ENCODE peak calls at places on chromosomes 1 and 21, in five cellular contexts. Q is AG10803; J is globus pallidus; U is fibroblast of mammary gland; T is stimulated activated CD4-positive, alpha-beta T cell treated with anti-CD3 and anti-CD28 coated beads, Interleukin-1b, Interleukin-23, amount 100 ng/mL, for 24 hours. X is an unnamed sample.

GRCh38 chr1:169108897-169109560 is 2.5 kb downstream of the ATP1B1 start:
- DNase-seq in U (no peak), T (no peak), J (peak), Q (no peak), X (peak)

GRCh38 chr1:228977307-228977706 is 242.0 kb downstream of the RHOU start:
- DNase-seq in Q (no peak), T (no peak), U (no peak), J (no peak), X (no peak)

GRCh38 chr1:28591708-28592313 is at the start of gene RAB42:
- DNase-seq in T (no peak), U (peak), J (no peak), Q (peak), X (no peak)

GRCh38 chr1:33331444-33332356 is 10.8 kb upstream of the A3GALT2 start:
- DNase-seq in U (peak), J (no peak), T (no peak), Q (peak), X (no peak)

GRCh38 chr1:85149805-85150204 is 51.0 kb downstream of the SYDE2 start:
- DNase-seq in U (no peak), J (no peak), Q (no peak), T (no peak), X (no peak)

GRCh38 chr1:74470936-74471335 is 41.5 kb downstream of the LRRC53 start:
- DNase-seq in T (no peak), Q (no peak), J (no peak), U (peak), X (no peak)

GRCh38 chr1:38392866-38393265 is 346.3 kb upstream of the POU3F1 start:
- DNase-seq in T (no peak), U (no peak), J (no peak), Q (no peak), X (no peak)

GRCh38 chr1:8047686-8048522 is 21.8 kb upstream of the ERRFI1 start:
- DNase-seq in T (no peak), U (peak), J (no peak), Q (peak), X (no peak)

GRCh38 chr1:104671684-104672353 is 922.1 kb downstream of the AMY1C start:
- DNase-seq in Q (no peak), J (no peak), T (no peak), U (no peak), X (no peak)

GRCh38 chr1:96651517-96651916 is 70.1 kb upstream of the PTBP2 start:
- DNase-seq in J (no peak), Q (no peak), U (no peak), T (no peak), X (no peak)

GRCh38 chr1:196877964-196878363 is 9.9 kb upstream of the CFHR4 start:
- DNase-seq in U (peak), J (no peak), T (no peak), Q (peak), X (no peak)

GRCh38 chr1:27102707-27103468 is 52.0 kb downstream of the SLC9A1 start:
- DNase-seq in J (peak), T (peak), Q (peak), U (peak), X (peak)

GRCh38 chr1:67294836-67295622 is 12.6 kb upstream of the IL12RB2 start:
- DNase-seq in U (no peak), Q (no peak), T (no peak), J (no peak), X (no peak)

GRCh38 chr21:16942703-16943102 is 570.1 kb upstream of the CXADR start:
- DNase-seq in U (peak), Q (no peak), J (no peak), T (no peak), X (no peak)

GRCh38 chr1:183840140-183840539 is 35.2 kb downstream of the RGL1 start:
- DNase-seq in U (peak), Q (peak), J (no peak), T (no peak), X (no peak)

GRCh38 chr1:59008599-59009347 is 224.9 kb upstream of the JUN start:
- DNase-seq in T (no peak), J (no peak), U (peak), Q (peak), X (no peak)

GRCh38 chr21:34822957-34823356 is 154.2 kb downstream of the CLIC6 start:
- DNase-seq in T (no peak), J (no peak), Q (peak), U (peak), X (no peak)

GRCh38 chr1:55781944-55782482 is 566.8 kb upstream of the USP24 start:
- DNase-seq in T (no peak), J (no peak), U (peak), Q (peak), X (no peak)

GRCh38 chr1:98059616-98060015 is 138.8 kb upstream of the DPYD start:
- DNase-seq in T (no peak), Q (no peak), J (no peak), U (no peak), X (no peak)

GRCh38 chr1:150322310-150322709 is 977 bp downstream of the PRPF3 start:
- DNase-seq in Q (peak), T (no peak), U (peak), J (no peak), X (no peak)

GRCh38 chr21:32364387-32364786 is 28.4 kb downstream of the URB1 start:
- DNase-seq in J (peak), U (no peak), Q (no peak), T (no peak), X (peak)

GRCh38 chr1:181551249-181551648 is 67.9 kb downstream of the CACNA1E start:
- DNase-seq in J (peak), Q (peak), U (no peak), T (no peak), X (peak)

GRCh38 chr1:21317035-21317689 is 26.9 kb upstream of the ECE1 start:
- DNase-seq in T (no peak), Q (peak), J (peak), U (peak), X (no peak)

GRCh38 chr1:110615548-110616130 is 9.5 kb upstream of the KCNA2 start:
- DNase-seq in J (peak), U (peak), Q (peak), T (no peak), X (peak)

GRCh38 chr1:154207262-154207661 is 1.1 kb upstream of the CFAP141 start:
- DNase-seq in Q (no peak), T (no peak), J (no peak), U (no peak), X (no peak)

GRCh38 chr1:65846911-65847310 is 54.2 kb downstream of the PDE4B start:
- DNase-seq in J (no peak), Q (peak), T (no peak), U (peak), X (no peak)

GRCh38 chr1:151062738-151063371 is 2.7 kb downstream of the MLLT11 start:
- DNase-seq in Q (peak), T (no peak), U (peak), J (no peak), X (no peak)

GRCh38 chr1:166882893-166883292 is 6.8 kb upstream of the TADA1 start:
- DNase-seq in Q (no peak), T (no peak), U (peak), J (no peak), X (no peak)

GRCh38 chr1:31828926-31829690 is 13.3 kb upstream of the SPOCD1 start:
- DNase-seq in T (no peak), J (no peak), Q (no peak), U (no peak), X (no peak)

GRCh38 chr1:4375812-4376211 is 278.6 kb upstream of the AJAP1 start:
- DNase-seq in Q (peak), J (no peak), U (no peak), T (no peak), X (no peak)

GRCh38 chr1:204641936-204642335 is 43.6 kb downstream of the LRRN2 start:
- DNase-seq in Q (no peak), U (no peak), J (no peak), T (no peak), X (no peak)

GRCh38 chr1:21034725-21035628 is 141.7 kb downstream of the EIF4G3 start:
- DNase-seq in Q (no peak), T (no peak), U (no peak), J (no peak), X (no peak)

GRCh38 chr1:29453502-29454240 is 217.3 kb downstream of the PTPRU start:
- DNase-seq in J (peak), T (no peak), Q (peak), U (peak), X (no peak)

GRCh38 chr1:85343612-85344255 is 67.3 kb upstream of the BCL10 start:
- DNase-seq in Q (peak), U (peak), T (no peak), J (no peak), X (no peak)

X was measured in pons.